ENCODE peak calls at places on chromosomes 6 and 20, in nine cellular contexts. H is suprapubic skin, W is ovary, Z is stomach, P is sigmoid colon, E is tibial nerve, B is transverse colon, F is K562, Q is A549. D is an unnamed sample.

GRCh38 chr6:112701201-112701600 is 354.1 kb downstream of the RFPL4B start:
- DNase-seq in H (no peak), W (no peak), Z (no peak), P (no peak), E (peak; percentile 13), B (no peak), F (no peak), Q (no peak), D (no peak)

GRCh38 chr6:136860043-136860442 is 37.7 kb downstream of the PEX7 start:
- DNase-seq in H (no peak), W (no peak), Z (no peak), P (no peak), E (no peak), B (no peak), F (no peak), Q (no peak), D (no peak)

GRCh38 chr6:31597006-31597405 is 4.2 kb upstream of the NCR3 start:
- DNase-seq in H (no peak), W (no peak), Z (no peak), P (no peak), E (no peak), B (no peak), F (peak; percentile 76), Q (peak; percentile 40), D (no peak)

GRCh38 chr20:4546342-4546741 is 175.4 kb upstream of the PRND start:
- DNase-seq in H (no peak), W (no peak), Z (no peak), P (no peak), E (no peak), B (no peak), F (no peak), Q (no peak), D (no peak)

GRCh38 chr20:62066339-62066982 is 780 bp upstream of the TAF4 start:
- DNase-seq in H (peak; percentile 76), W (peak; percentile 67), Z (peak; percentile 57), P (no peak), E (peak; percentile 17), B (peak; percentile 67), F (peak; percentile 58), Q (peak; percentile 61), D (no peak)

GRCh38 chr20:25306991-25307903 is 59.4 kb downstream of the PYGB start:
- DNase-seq in H (no peak), W (no peak), Z (no peak), P (peak; percentile 52), E (no peak), B (no peak), F (no peak), Q (no peak), D (no peak)

GRCh38 chr6:82781805-82782204 is 283.8 kb downstream of the UBE3D start:
- DNase-seq in H (no peak), W (no peak), Z (no peak), P (no peak), E (no peak), B (no peak), F (no peak), Q (no peak), D (no peak)

GRCh38 chr6:36032245-36032644 is 4.6 kb downstream of the MAPK14 start:
- DNase-seq in H (no peak), W (no peak), Z (no peak), P (no peak), E (no peak), B (no peak), F (no peak), Q (no peak), D (no peak)

DNA sequence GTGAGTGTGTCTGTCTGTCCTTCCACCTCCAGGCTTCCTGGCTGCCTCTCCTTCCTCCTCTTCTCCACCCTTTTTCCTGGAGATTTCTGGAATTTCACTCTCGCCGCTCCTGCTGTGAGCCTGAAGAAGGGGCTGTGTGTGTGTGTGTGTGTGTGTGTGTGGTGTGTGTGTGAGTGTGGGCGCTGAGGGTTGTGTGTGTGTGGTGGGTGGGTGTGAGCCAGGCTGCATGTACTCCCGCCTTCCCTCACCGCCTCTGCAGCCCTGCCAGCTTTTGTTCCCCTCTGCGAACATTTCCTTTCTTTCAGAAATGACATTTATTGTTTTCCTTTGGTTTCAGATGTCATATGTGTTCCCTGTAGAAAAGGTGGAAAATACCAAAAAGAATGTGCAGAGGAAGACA is 76.0 kb downstream of the SRC start:
- DNase-seq in H (no peak), W (no peak), Z (no peak), P (no peak), E (no peak), B (no peak), F (no peak), Q (no peak), D (no peak)
- TF ChIP-seq EP300 in H (no peak), W (no peak), Z (no peak), P (no peak), E (no peak), B (no peak), F (no peak), Q (no peak), D (no peak)

DNA sequence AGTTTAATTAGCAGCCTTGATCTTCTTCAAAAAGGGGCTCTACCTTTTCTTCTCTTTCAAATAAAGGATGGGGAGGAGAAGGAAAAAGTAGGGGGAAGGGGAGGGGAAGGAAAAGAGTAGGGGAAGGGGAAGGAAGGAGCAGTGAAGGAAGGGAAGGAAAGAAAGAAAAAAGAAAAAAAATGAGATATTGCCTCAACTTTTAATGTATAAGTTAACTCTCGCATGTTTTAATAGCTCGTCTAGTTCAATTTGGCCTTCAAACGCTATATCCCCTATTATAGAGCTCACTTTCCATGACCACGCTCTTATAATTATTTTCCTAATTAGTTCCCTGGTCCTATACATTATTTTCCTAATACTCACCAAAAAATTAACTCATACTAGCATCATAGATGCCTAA is 11.9 kb upstream of the RIPOR2 start:
- DNase-seq in H (no peak), W (no peak), Z (no peak), P (no peak), E (no peak), B (no peak), F (no peak), Q (no peak), D (no peak)
- TF ChIP-seq CTCF in H (no peak), W (no peak), Z (no peak), P (no peak), E (no peak), B (no peak), F (no peak), Q (no peak), D (no peak)

GRCh38 chr20:40688129-40689099 is 622 bp downstream of the MAFB start:
- DNase-seq in H (no peak), W (peak; percentile 40), Z (no peak), P (no peak), E (no peak), B (no peak), F (no peak), Q (no peak), D (peak; percentile 88)

GRCh38 chr20:40691566-40692239 is 2.7 kb upstream of the MAFB start:
- DNase-seq in H (no peak), W (no peak), Z (no peak), P (no peak), E (no peak), B (no peak), F (no peak), Q (no peak), D (no peak)

GRCh38 chr20:40689100-40689942 is at the start of gene MAFB:
- DNase-seq in H (peak; percentile 95), W (peak; percentile 93), Z (peak; percentile 88), P (peak; percentile 96), E (peak; percentile 92), B (peak; percentile 80), F (peak; percentile 37), Q (peak; percentile 27), D (peak; percentile 92)

GRCh38 chr20:40690836-40691565 is 2.0 kb upstream of the MAFB start:
- DNase-seq in H (no peak), W (peak; percentile 16), Z (no peak), P (no peak), E (no peak), B (no peak), F (no peak), Q (no peak), D (peak; percentile 61)

DNA sequence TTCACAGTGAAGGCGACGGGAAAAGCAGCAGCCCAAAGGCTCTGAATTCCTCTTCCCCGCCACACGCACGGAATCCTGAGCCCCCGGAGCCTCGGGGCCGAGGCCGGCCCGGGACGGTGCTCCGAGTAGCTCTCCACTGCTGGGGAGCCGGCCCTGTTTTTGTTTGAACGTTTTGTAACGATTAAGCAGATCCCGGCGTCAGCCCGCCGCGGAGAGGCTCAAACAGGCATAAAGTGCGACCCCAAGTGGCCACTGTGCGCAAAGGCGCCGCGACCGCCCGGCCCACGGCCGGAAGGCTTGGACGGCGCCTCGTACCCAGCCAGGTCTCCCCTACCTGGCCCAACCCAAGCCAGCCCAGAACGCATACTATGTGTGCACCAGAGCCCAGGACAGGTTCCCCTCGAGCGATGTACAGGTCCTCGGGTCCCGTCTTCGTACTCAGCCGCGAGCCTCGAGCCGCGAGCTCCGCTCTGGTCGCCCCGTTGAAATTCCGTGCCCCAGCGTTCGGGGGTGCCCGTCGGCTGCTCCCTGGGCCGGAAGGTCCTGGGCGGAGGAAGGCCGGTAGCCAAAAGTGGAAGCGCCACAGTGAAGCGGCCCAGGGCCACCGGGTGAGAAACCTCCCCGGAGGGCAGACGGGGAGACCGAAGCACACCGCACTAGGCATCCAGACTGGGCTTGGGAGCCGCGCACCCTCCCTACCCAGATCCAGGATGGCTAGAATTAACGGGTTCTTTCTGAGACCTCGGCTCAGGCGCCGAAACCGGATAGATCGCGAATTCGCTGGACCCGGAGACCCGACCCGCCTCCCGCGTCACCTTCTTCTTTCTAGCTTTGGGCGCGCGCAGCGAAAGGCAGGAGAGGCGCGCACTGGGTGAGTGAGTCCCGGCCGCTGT is 1.2 kb upstream of the MAFB start:
- DNase-seq in H (peak; percentile 93), W (peak; percentile 92), Z (peak; percentile 90), P (peak; percentile 95), E (peak; percentile 92), B (peak; percentile 83), F (peak; percentile 66), Q (peak; percentile 73), D (peak; percentile 94)
- H3K4me3 ChIP-seq in H (peak overlapping the region; percentile 93), W (peak overlapping the region; percentile 59), Z (peak overlapping the region; percentile 61), P (peak overlapping the region; percentile 30), E (peak overlapping the region; percentile 64), B (peak overlapping the region; percentile 47), F (peak overlapping the region; percentile 9), Q (peak overlapping the region; percentile 48), D (peak overlapping the region; percentile 61)

GRCh38 chr20:31637660-31638059 is at the start of gene COX4I2:
- DNase-seq in H (no peak), W (no peak), Z (no peak), P (no peak), E (no peak), B (no peak), F (no peak), Q (no peak), D (no peak)

GRCh38 chr20:31630187-31630790 is 7.4 kb upstream of the COX4I2 start:
- DNase-seq in H (no peak), W (no peak), Z (peak; percentile 91), P (no peak), E (no peak), B (no peak), F (no peak), Q (no peak), D (no peak)

GRCh38 chr20:31632503-31633338 is 5.0 kb upstream of the COX4I2 start:
- DNase-seq in H (no peak), W (no peak), Z (no peak), P (no peak), E (no peak), B (no peak), F (no peak), Q (no peak), D (peak; percentile 81)

GRCh38 chr20:31638317-31638716 is 605 bp downstream of the COX4I2 start:
- DNase-seq in H (no peak), W (no peak), Z (no peak), P (no peak), E (no peak), B (no peak), F (no peak), Q (no peak), D (no peak)

DNA sequence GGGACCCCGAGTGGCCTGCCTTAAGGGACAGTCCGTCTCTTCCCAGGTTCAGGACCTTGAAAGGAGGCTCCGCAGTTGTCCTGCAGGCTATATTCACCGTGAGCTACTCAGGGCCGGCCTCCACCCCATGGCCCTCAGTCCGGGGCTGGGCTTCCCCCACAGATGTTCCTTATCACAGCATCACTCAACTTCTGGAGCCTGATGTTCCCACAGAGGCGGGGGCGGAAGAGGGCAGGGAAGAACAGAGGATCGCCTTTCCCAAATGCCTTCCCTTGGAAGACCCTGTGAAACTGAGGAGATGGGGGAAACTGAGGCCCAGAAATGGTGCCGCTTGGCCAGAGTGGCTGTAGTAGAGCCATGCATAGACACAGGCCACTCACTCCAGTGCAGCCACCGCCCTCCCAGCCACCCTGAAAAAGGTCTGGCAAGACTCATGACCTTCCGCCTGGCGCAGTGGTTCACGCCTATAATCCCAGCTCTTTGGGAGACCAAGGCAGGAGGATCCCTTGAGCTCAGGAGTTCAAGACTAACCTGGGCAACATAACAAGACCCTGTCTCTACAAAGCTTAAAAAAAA is 4.3 kb upstream of the COX4I2 start:
- DNase-seq in H (no peak), W (no peak), Z (no peak), P (no peak), E (no peak), B (no peak), F (peak; percentile 74), Q (no peak), D (no peak)
- TF ChIP-seq EP300 in H (no peak), W (no peak), Z (no peak), P (no peak), E (no peak), B (no peak), F (no peak), Q (no peak), D (peak; percentile 81)

D was measured in upper lobe of left lung.